ENCODE peak calls at places on chromosome X, in seven cellular contexts. U is epithelial cell of esophagus; M is choroid plexus epithelial cell; H is activated CD8-positive, alpha-beta T cell treated with anti-CD3 and anti-CD28 coated beads for 36 hours; Q is cardiac fibroblast; J is astrocyte of the spinal cord; D is neural progenitor cell. A is an unnamed sample.

GRCh38 chrX:15750611-15751159 is 12.6 kb downstream of the CA5B start:
- DNase-seq in U (no peak), M (no peak), H (no peak), Q (no peak), J (peak), D (no peak), A (no peak)

GRCh38 chrX:84175943-84176342 is 12.1 kb downstream of the RPS6KA6 start:
- DNase-seq in U (peak), M (no peak), H (no peak), Q (no peak), J (no peak), D (no peak), A (no peak)

GRCh38 chrX:151225843-151226242 is 49.5 kb downstream of the GPR50 start:
- DNase-seq in U (peak), M (no peak), H (no peak), Q (no peak), J (no peak), D (no peak), A (no peak)

GRCh38 chrX:24025741-24026402 is 1.1 kb downstream of the KLHL15 start:
- DNase-seq in U (peak), M (peak), H (peak), Q (peak), J (peak), D (no peak), A (no peak)

GRCh38 chrX:23901065-23901464 is 6.7 kb downstream of the APOO start:
- DNase-seq in U (peak), M (peak), H (no peak), Q (peak), J (peak), D (no peak), A (peak)

GRCh38 chrX:134460861-134461218 is 875 bp downstream of the HPRT1 start:
- DNase-seq in U (peak), M (peak), H (no peak), Q (peak), J (peak), D (no peak), A (no peak)

GRCh38 chrX:153614818-153615217 is 15.9 kb upstream of the CCNQ start:
- DNase-seq in U (no peak), M (no peak), H (no peak), Q (no peak), J (no peak), D (no peak), A (no peak)

GRCh38 chrX:94524867-94525266 is 850.9 kb downstream of the FAM133A start:
- DNase-seq in U (peak), M (no peak), H (no peak), Q (no peak), J (no peak), D (no peak), A (no peak)

GRCh38 chrX:123728554-123728953 is 4.3 kb downstream of the THOC2 start:
- DNase-seq in U (no peak), M (no peak), H (no peak), Q (no peak), J (no peak), D (no peak), A (no peak)

GRCh38 chrX:103630171-103630511 is 1.4 kb downstream of the TCEAL1 start:
- DNase-seq in U (no peak), M (no peak), H (no peak), Q (no peak), J (no peak), D (no peak), A (no peak)

GRCh38 chrX:103631145-103631544 is 2.4 kb downstream of the TCEAL1 start:
- DNase-seq in U (no peak), M (no peak), H (no peak), Q (no peak), J (no peak), D (no peak), A (no peak)

GRCh38 chrX:103626855-103627254 is 1.9 kb upstream of the TCEAL1 start:
- DNase-seq in U (peak), M (no peak), H (no peak), Q (no peak), J (peak), D (no peak), A (no peak)

GRCh38 chrX:103628386-103629290 is at the start of gene TCEAL1:
- DNase-seq in U (peak), M (peak), H (peak), Q (peak), J (peak), D (peak), A (no peak)

GRCh38 chrX:103629295-103630170 is 758 bp downstream of the TCEAL1 start:
- DNase-seq in U (peak), M (peak), H (peak), Q (peak), J (peak), D (peak), A (no peak)
- TF ChIP-seq CTCF in U (peak), M (peak), H (no peak), Q (peak), J (peak), D (peak), A (peak)

GRCh38 chrX:135629342-135629741 is 84.1 kb upstream of the CT45A1 start:
- DNase-seq in U (no peak), M (no peak), H (no peak), Q (no peak), J (no peak), D (no peak), A (no peak)

DNA sequence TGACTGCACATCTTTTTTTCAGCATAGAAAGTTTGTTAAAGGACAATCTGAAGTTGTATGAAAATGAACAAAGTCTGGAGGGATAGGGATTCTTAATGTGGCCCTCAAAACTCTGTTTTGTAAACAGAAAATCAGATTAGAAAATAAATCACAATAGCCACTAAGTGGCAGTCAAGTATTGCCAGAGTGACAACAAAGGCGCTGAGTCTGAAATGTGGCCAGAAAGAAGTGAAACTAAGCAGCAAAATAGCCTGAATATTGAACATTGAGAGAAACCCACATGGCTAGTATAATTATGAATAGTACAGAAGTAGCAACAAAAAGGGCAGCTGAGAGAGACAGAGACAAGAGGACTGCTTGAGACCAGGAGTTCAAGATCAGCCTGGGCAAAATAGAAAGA is 81.1 kb upstream of the CT45A1 start:
- DNase-seq in U (no peak), M (no peak), H (no peak), Q (peak), J (no peak), D (no peak), A (no peak)
- TF ChIP-seq CTCF in U (no peak), M (no peak), H (no peak), Q (no peak), J (no peak), D (no peak), A (no peak)

GRCh38 chrX:38105216-38105725 is 98.9 kb downstream of the SYTL5 start:
- DNase-seq in U (no peak), M (no peak), H (no peak), Q (no peak), J (no peak), D (no peak), A (no peak)
- TF ChIP-seq CTCF in U (no peak), M (no peak), H (no peak), Q (no peak), J (no peak), D (no peak), A (no peak)

GRCh38 chrX:148601034-148601433 is 100.6 kb downstream of the AFF2 start:
- DNase-seq in U (peak), M (peak), H (no peak), Q (peak), J (peak), D (no peak), A (no peak)
- TF ChIP-seq CTCF in U (no peak), M (no peak), H (no peak), Q (no peak), J (no peak), D (no peak), A (peak)

DNA sequence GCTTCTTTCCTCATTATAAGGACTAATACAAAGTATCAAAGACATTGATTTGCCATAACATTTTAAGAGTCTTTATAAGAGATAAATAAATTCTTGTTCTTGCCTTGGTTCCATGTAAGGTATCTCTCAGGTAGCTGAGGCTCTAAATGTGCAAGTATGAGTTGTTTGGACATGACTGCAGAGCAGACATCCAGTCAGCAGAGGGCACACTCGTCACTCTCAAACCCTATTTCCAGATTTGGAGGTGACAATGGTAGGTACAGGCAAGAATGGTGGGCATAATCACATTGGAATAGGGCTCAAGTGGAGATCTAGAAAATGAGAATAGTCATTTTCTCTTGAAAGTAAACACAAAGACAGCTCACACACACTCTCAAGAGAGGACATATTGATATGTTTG is 133.3 kb upstream of the ZIC3 start:
- DNase-seq in U (peak), M (peak), H (peak), Q (no peak), J (peak), D (peak), A (no peak)
- TF ChIP-seq CTCF in U (peak), M (peak), H (peak), Q (peak), J (peak), D (peak), A (peak)